ENCODE peak calls at places on chromosomes 6 and 20, in eight cellular contexts. Z, X, U, N, P, C, I and H are unnamed samples. For H3K4me1, the result is how much of the 10 kb centered on the place peaks cover.

GRCh38 chr20:3652217-3652616 is 11.0 kb downstream of the GFRA4 start:
- DNase-seq in Z (peak), X (no peak), U (no peak), N (no peak), P (no peak), C (no peak), I (no peak), H (no peak)

GRCh38 chr6:10582774-10583508 is 61.8 kb downstream of the GCNT2 start:
- DNase-seq in Z (peak), X (peak), U (no peak), N (peak), P (no peak), C (no peak), I (no peak), H (no peak)

GRCh38 chr20:16007164-16007563 is 566.1 kb downstream of the KIF16B start:
- DNase-seq in Z (no peak), X (no peak), U (no peak), N (no peak), P (no peak), C (no peak), I (no peak), H (no peak)

GRCh38 chr6:43122146-43122545 is 46.0 kb downstream of the PTK7 start:
- DNase-seq in Z (no peak), X (no peak), U (no peak), N (no peak), P (no peak), C (no peak), I (no peak), H (no peak)

GRCh38 chr6:42407379-42407778 is 44.3 kb downstream of the TRERF1 start:
- DNase-seq in Z (no peak), X (no peak), U (no peak), N (no peak), P (no peak), C (no peak), I (no peak), H (no peak)

GRCh38 chr6:122792796-122793195 is 3.7 kb downstream of the SMPDL3A start:
- DNase-seq in Z (no peak), X (no peak), U (no peak), N (no peak), P (no peak), C (no peak), I (no peak), H (no peak)

GRCh38 chr20:63007472-63007721 is 633 bp upstream of the BHLHE23 start:
- DNase-seq in Z (no peak), X (no peak), U (no peak), N (no peak), P (no peak), C (no peak), I (no peak), H (no peak)

GRCh38 chr6:35977308-35977707 is 47.1 kb downstream of the SLC26A8 start:
- DNase-seq in Z (no peak), X (no peak), U (no peak), N (no peak), P (no peak), C (no peak), I (no peak), H (no peak)

GRCh38 chr6:137759624-137760023 is 107.4 kb upstream of the TNFAIP3 start:
- DNase-seq in Z (no peak), X (no peak), U (no peak), N (no peak), P (no peak), C (no peak), I (no peak), H (no peak)

GRCh38 chr20:38166707-38167233 is 1.7 kb upstream of the TGM2 start:
- DNase-seq in Z (no peak), X (no peak), U (no peak), N (no peak), P (no peak), C (no peak), I (no peak), H (no peak)

GRCh38 chr6:159633196-159633595 is 59.8 kb downstream of the SOD2 start:
- DNase-seq in Z (no peak), X (no peak), U (peak), N (peak), P (no peak), C (no peak), I (no peak), H (no peak)

GRCh38 chr20:33839591-33839990 is 28.4 kb downstream of the CHMP4B start:
- DNase-seq in Z (peak), X (no peak), U (no peak), N (no peak), P (no peak), C (no peak), I (peak), H (peak)

GRCh38 chr6:68976260-68976659 is 341.2 kb downstream of the ADGRB3 start:
- DNase-seq in Z (no peak), X (no peak), U (no peak), N (peak), P (no peak), C (no peak), I (no peak), H (no peak)

GRCh38 chr6:157376241-157376640 is 4.7 kb upstream of the ZDHHC14 start:
- DNase-seq in Z (no peak), X (no peak), U (no peak), N (no peak), P (no peak), C (no peak), I (no peak), H (no peak)

GRCh38 chr6:82333781-82334180 is 29.8 kb upstream of the TPBG start:
- DNase-seq in Z (no peak), X (no peak), U (no peak), N (no peak), P (no peak), C (no peak), I (no peak), H (no peak)

GRCh38 chr6:130900913-130901312 is 73.7 kb downstream of the SMLR1 start:
- DNase-seq in Z (no peak), X (peak), U (peak), N (no peak), P (peak), C (no peak), I (peak), H (peak)

GRCh38 chr20:63807654-63808053 is 23.4 kb downstream of the ZBTB46 start:
- DNase-seq in Z (no peak), X (no peak), U (no peak), N (no peak), P (no peak), C (no peak), I (no peak), H (no peak)

GRCh38 chr6:50819527-50819905 is 845 bp downstream of the TFAP2B start:
- DNase-seq in Z (no peak), X (peak), U (no peak), N (no peak), P (no peak), C (no peak), I (no peak), H (no peak)

GRCh38 chr20:49567421-49568256 is at the start of gene PTGIS:
- DNase-seq in Z (peak), X (no peak), U (no peak), N (peak), P (no peak), C (no peak), I (peak), H (no peak)

GRCh38 chr20:32518593-32519366 is 66.4 kb downstream of the NOL4L start:
- DNase-seq in Z (no peak), X (peak), U (no peak), N (peak), P (no peak), C (no peak), I (no peak), H (no peak)

GRCh38 chr20:32516583-32516982 is 68.5 kb downstream of the NOL4L start:
- DNase-seq in Z (no peak), X (no peak), U (no peak), N (no peak), P (no peak), C (no peak), I (no peak), H (no peak)

GRCh38 chr20:32516985-32517873 is 67.9 kb downstream of the NOL4L start:
- DNase-seq in Z (no peak), X (no peak), U (no peak), N (peak), P (no peak), C (no peak), I (peak), H (no peak)

GRCh38 chr20:32519367-32519730 is 65.8 kb downstream of the NOL4L start:
- DNase-seq in Z (no peak), X (no peak), U (no peak), N (no peak), P (no peak), C (no peak), I (no peak), H (no peak)

GRCh38 chr20:32517914-32518592 is 67.1 kb downstream of the NOL4L start:
- DNase-seq in Z (no peak), X (no peak), U (no peak), N (no peak), P (no peak), C (no peak), I (no peak), H (no peak)
- H3K27ac ChIP-seq in Z (no peak), X (no peak), U (no peak), N (no peak), P (no peak), C (no peak), I (no peak), H (no peak)

GRCh38 chr6:4858194-4859028 is 82.2 kb downstream of the CDYL start:
- DNase-seq in Z (no peak), X (no peak), U (no peak), N (no peak), P (no peak), C (no peak), I (no peak), H (no peak)
- TF ChIP-seq CTCF in Z (no peak), X (no peak), U (no peak), N (no peak), P (no peak), C (no peak), I (no peak), H (no peak)

DNA sequence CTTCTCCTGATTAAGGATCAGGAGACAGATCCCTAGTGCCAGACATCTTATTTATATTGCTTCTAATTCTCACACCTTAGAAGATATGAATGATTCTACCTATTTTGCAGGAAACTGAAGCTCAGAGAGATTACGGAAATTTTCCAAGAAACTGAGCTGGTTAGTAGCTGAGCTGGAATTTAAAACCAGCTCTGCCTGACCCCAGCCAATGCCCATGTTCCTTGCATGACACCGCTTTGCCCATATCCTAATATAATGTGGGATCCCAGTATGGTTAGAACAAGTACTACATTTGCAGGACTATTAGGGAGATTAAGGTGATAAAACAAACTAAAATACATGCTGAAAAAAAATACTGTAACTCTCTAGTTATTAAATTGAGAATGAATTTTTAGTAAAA is 1.9 kb downstream of the TMEM30A start:
- DNase-seq in Z (no peak), X (no peak), U (no peak), N (no peak), P (no peak), C (no peak), I (no peak), H (no peak)
- H3K4me1 ChIP-seq in Z (half or more), X (under half), U (under half), N (under half), P (under half), C (half or more), I (under half), H (half or more)

GRCh38 chr20:58811334-58811733 is 39.4 kb downstream of the GNAS-AS1 start:
- DNase-seq in Z (no peak), X (no peak), U (no peak), N (no peak), P (no peak), C (no peak), I (no peak), H (no peak)
- H3K27ac ChIP-seq in Z (no peak), X (no peak), U (no peak), N (no peak), P (no peak), C (no peak), I (no peak), H (no peak)

DNA sequence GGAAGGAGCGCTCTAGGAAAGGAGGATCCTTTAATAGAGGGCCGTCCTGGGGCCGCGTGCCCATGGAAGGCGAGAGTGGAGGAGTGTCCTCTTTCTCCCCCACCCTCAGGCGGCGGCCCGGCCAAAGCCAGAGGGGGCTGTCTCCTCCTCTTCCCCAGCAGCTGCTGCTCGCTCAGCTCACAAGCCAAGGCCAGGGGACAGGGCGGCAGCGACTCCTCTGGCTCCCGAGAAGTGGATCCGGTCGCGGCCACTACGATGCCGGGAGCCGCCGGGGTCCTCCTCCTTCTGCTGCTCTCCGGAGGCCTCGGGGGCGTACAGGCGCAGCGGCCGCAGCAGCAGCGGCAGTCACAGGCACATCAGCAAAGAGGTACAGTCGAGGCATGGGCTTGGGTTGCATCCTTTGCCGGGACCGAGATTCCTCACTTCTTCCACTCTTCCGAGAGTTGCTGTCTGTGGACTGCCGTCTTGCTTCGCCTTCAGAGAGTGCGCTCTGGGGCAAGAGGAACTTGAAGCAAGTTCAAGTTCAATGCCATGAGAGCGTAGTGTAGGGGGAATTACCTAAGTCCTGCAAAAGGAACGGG is at the start of gene LAMA2:
- DNase-seq in Z (peak), X (no peak), U (no peak), N (peak), P (peak), C (peak), I (peak), H (peak)
- TF ChIP-seq CTCF in Z (no peak), X (no peak), U (no peak), N (no peak), P (peak), C (no peak), I (no peak), H (peak)

DNA sequence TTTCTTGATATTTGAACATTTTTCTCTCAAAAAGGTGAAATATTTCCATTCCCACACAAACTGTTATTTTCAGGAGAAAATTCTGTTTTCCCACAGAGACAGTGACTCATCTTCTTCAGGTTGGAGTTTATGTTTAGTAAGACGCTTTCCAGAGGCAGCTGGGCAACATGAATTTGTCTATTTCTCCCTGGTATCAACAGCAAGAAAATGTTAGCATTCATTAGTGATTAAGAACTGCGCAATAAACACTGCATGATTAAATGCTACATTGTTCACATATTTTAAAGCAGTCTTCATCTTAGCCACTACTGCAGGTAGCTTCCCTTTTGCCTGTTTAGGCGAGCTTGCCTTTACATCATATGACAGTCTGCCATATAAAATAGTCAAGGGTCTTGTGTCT is 295.7 kb downstream of the C6orf118 start:
- DNase-seq in Z (no peak), X (no peak), U (no peak), N (no peak), P (no peak), C (no peak), I (no peak), H (no peak)
- H3K4me1 ChIP-seq in Z (under half), X (under half), U (under half), N (under half), P (under half), C (under half), I (under half), H (under half)